ENCODE peak calls at places on chromosomes 2 and 18, in ten cellular contexts. K is ACHN, R is EL, A is A549, U is Calu3, O is NCI-H2081, Z is GM20000, G is epithelial cell of esophagus, X is cerebellum, S is amniotic stem cell. I is an unnamed sample.

GRCh38 chr2:219560037-219560892 is 11.1 kb downstream of the OBSL1 start:
- DNase-seq in S (no peak), G (no peak), A (peak; percentile 47), Z (peak; percentile 77), O (no peak), K (no peak), U (peak; percentile 30), X (no peak), R (no peak), I (no peak)

GRCh38 chr2:36919041-36919837 is 47.1 kb downstream of the STRN start:
- DNase-seq in S (no peak), K (no peak), X (no peak), G (peak; percentile 6), A (no peak), Z (no peak), U (no peak), R (no peak), O (no peak), I (no peak)

GRCh38 chr2:234911271-234911670 is 40.5 kb upstream of the SH3BP4 start:
- DNase-seq in R (peak; percentile 82), X (no peak), O (no peak), U (peak; percentile 34), K (peak; percentile 33), Z (no peak), S (peak; percentile 9), A (no peak), G (peak; percentile 83), I (no peak)

GRCh38 chr2:102025016-102025491 is 33.3 kb downstream of the IL1R2 start:
- DNase-seq in Z (peak; percentile 65), R (no peak), G (peak; percentile 65), U (no peak), X (no peak), A (no peak), K (peak; percentile 46), O (no peak), S (no peak), I (no peak)

GRCh38 chr2:74639550-74639949 is 8.6 kb downstream of the M1AP start:
- DNase-seq in X (no peak), O (no peak), A (no peak), G (no peak), S (no peak), Z (no peak), K (no peak), R (no peak), U (no peak), I (no peak)

GRCh38 chr2:159249955-159250723 is 36.4 kb downstream of the WDSUB1 start:
- DNase-seq in S (no peak), R (peak; percentile 86), G (peak; percentile 94), U (peak; percentile 11), O (peak; percentile 39), A (no peak), Z (peak; percentile 19), K (peak; percentile 84), X (peak; percentile 23), I (peak; percentile 55)

GRCh38 chr2:197915548-197916265 is 111.3 kb downstream of the PLCL1 start:
- DNase-seq in U (no peak), O (no peak), S (no peak), Z (no peak), R (peak; percentile 14), A (no peak), G (peak; percentile 26), K (no peak), X (no peak), I (no peak)

GRCh38 chr2:181483876-181484275 is 26.7 kb downstream of the ITGA4 start:
- DNase-seq in Z (no peak), O (no peak), S (no peak), K (no peak), G (no peak), R (no peak), A (no peak), U (no peak), X (no peak), I (no peak)

GRCh38 chr2:1611886-1612285 is 132.4 kb downstream of the PXDN start:
- DNase-seq in A (no peak), R (no peak), X (no peak), K (no peak), G (no peak), Z (no peak), S (no peak), O (no peak), U (no peak), I (no peak)

GRCh38 chr18:35732652-35733051 is 151.1 kb downstream of the GALNT1 start:
- DNase-seq in U (no peak), O (no peak), K (no peak), G (peak; percentile 5), A (no peak), S (no peak), X (no peak), Z (no peak), R (no peak), I (no peak)

GRCh38 chr2:120394764-120395163 is 48.8 kb downstream of the INHBB start:
- DNase-seq in O (no peak), Z (no peak), R (no peak), A (no peak), S (no peak), U (no peak), X (no peak), G (no peak), K (no peak), I (no peak)

GRCh38 chr18:73824684-73825083 is 322.9 kb downstream of the FBXO15 start:
- DNase-seq in U (no peak), G (no peak), Z (no peak), X (no peak), A (no peak), O (no peak), K (no peak), S (peak; percentile 2), R (peak; percentile 42), I (no peak)

GRCh38 chr2:15984367-15985255 is 44.3 kb downstream of the MYCN start:
- DNase-seq in A (no peak), K (no peak), O (no peak), G (no peak), S (no peak), R (no peak), U (no peak), X (peak; percentile 91), Z (no peak), I (no peak)

GRCh38 chr2:12721571-12722444 is 5.1 kb downstream of the TRIB2 start:
- DNase-seq in A (no peak), G (no peak), X (no peak), U (no peak), R (peak; percentile 24), S (peak; percentile 46), O (no peak), Z (no peak), K (no peak), I (no peak)

GRCh38 chr2:233983445-233983844 is 66.3 kb downstream of the TRPM8 start:
- DNase-seq in G (no peak), Z (no peak), A (no peak), K (no peak), U (no peak), S (no peak), R (no peak), X (no peak), O (no peak), I (no peak)

I was measured in lower lobe of right lung.